ENCODE peak calls at places on chromosomes 12 and 14, in five cellular contexts. G is uterus, M is brain microvascular endothelial cell, D is AG04450, L is GM19239. O is an unnamed sample.

GRCh38 chr12:114920828-114921579 is 237.0 kb upstream of the TBX3 start:
- DNase-seq in G (no peak), M (no peak), L (no peak), D (no peak), O (peak; percentile 66)

GRCh38 chr12:5433081-5433839 is 1.4 kb downstream of the NTF3 start:
- DNase-seq in D (no peak), G (no peak), L (no peak), M (no peak), O (no peak)

GRCh38 chr12:53726946-53727309 is 324 bp downstream of the CALCOCO1 start:
- DNase-seq in D (no peak), L (no peak), G (no peak), M (no peak), O (no peak)

GRCh38 chr14:32697114-32697513 is 241.6 kb upstream of the NPAS3 start:
- DNase-seq in L (no peak), M (no peak), D (no peak), G (no peak), O (no peak)

GRCh38 chr14:22898302-22898894 is 15.4 kb downstream of the REM2 start:
- DNase-seq in G (peak; percentile 46), M (peak; percentile 78), D (peak; percentile 38), L (no peak), O (peak; percentile 62)

GRCh38 chr12:68336754-68337343 is 4.7 kb upstream of the MDM1 start:
- DNase-seq in D (no peak), L (no peak), M (no peak), G (peak; percentile 37), O (no peak)

GRCh38 chr14:56092761-56093160 is 25.4 kb upstream of the PELI2 start:
- DNase-seq in M (no peak), D (no peak), G (no peak), L (no peak), O (no peak)

GRCh38 chr12:52871291-52871961 is 22.6 kb upstream of the KRT78 start:
- DNase-seq in L (no peak), G (peak; percentile 26), D (no peak), M (peak; percentile 58), O (peak; percentile 84)

GRCh38 chr14:33294419-33294818 is 355.7 kb downstream of the NPAS3 start:
- DNase-seq in G (no peak), M (no peak), D (no peak), L (no peak), O (no peak)

GRCh38 chr12:94277426-94278000 is 129.1 kb downstream of the PLXNC1 start:
- DNase-seq in M (no peak), D (no peak), L (no peak), G (no peak), O (no peak)

GRCh38 chr12:106889950-106890626 is 65.6 kb upstream of the TMEM263 start:
- DNase-seq in D (no peak), L (no peak), M (no peak), G (no peak), O (no peak)

GRCh38 chr12:121287267-121287954 is 9.1 kb downstream of the CAMKK2 start:
- DNase-seq in D (peak; percentile 33), G (no peak), L (no peak), M (peak; percentile 16), O (peak; percentile 18)

O was measured in skeletal muscle cell.